ENCODE peak calls at places on chromosome 1, in six cellular contexts. One of them, this sample, is unnamed.

GRCh38 chr1:161730050-161730564 is 8.8 kb downstream of the FCRLB start:
- DNase-seq in lower leg skin: no peak
- DNase-seq in HCT116: no peak
- DNase-seq in activated naive CD4-positive, alpha-beta T cell treated with anti-CD3 and anti-CD28 coated beads, Interleukin-2, amount 50 U/mL, for 16 hours: peak; percentile 25
- DNase-seq in HL-60: no peak
- DNase-seq in naive thymus-derived CD4-positive, alpha-beta T cell: peak; percentile 38
- DNase-seq in this sample: peak; percentile 68

GRCh38 chr1:8283058-8283884 is 34.6 kb upstream of the SLC45A1 start:
- DNase-seq in lower leg skin: no peak
- DNase-seq in HCT116: no peak
- DNase-seq in activated naive CD4-positive, alpha-beta T cell treated with anti-CD3 and anti-CD28 coated beads, Interleukin-2, amount 50 U/mL, for 16 hours: no peak
- DNase-seq in HL-60: peak; percentile 27
- DNase-seq in naive thymus-derived CD4-positive, alpha-beta T cell: no peak
- DNase-seq in this sample: no peak

GRCh38 chr1:66758247-66758755 is 6.0 kb downstream of the DYNLT5 start:
- DNase-seq in lower leg skin: no peak
- DNase-seq in HCT116: no peak
- DNase-seq in activated naive CD4-positive, alpha-beta T cell treated with anti-CD3 and anti-CD28 coated beads, Interleukin-2, amount 50 U/mL, for 16 hours: no peak
- DNase-seq in HL-60: no peak
- DNase-seq in naive thymus-derived CD4-positive, alpha-beta T cell: no peak
- DNase-seq in this sample: no peak

GRCh38 chr1:162641128-162641527 is 8.9 kb downstream of the DDR2 start:
- DNase-seq in lower leg skin: no peak
- DNase-seq in HCT116: no peak
- DNase-seq in activated naive CD4-positive, alpha-beta T cell treated with anti-CD3 and anti-CD28 coated beads, Interleukin-2, amount 50 U/mL, for 16 hours: no peak
- DNase-seq in HL-60: no peak
- DNase-seq in naive thymus-derived CD4-positive, alpha-beta T cell: no peak
- DNase-seq in this sample: no peak

GRCh38 chr1:183807549-183808168 is 2.7 kb downstream of the RGL1 start:
- DNase-seq in lower leg skin: no peak
- DNase-seq in HCT116: no peak
- DNase-seq in activated naive CD4-positive, alpha-beta T cell treated with anti-CD3 and anti-CD28 coated beads, Interleukin-2, amount 50 U/mL, for 16 hours: no peak
- DNase-seq in HL-60: no peak
- DNase-seq in naive thymus-derived CD4-positive, alpha-beta T cell: no peak
- DNase-seq in this sample: no peak

GRCh38 chr1:116415699-116416533 is 42.9 kb downstream of the ATP1A1 start:
- DNase-seq in lower leg skin: peak; percentile 40
- DNase-seq in HCT116: no peak
- DNase-seq in activated naive CD4-positive, alpha-beta T cell treated with anti-CD3 and anti-CD28 coated beads, Interleukin-2, amount 50 U/mL, for 16 hours: no peak
- DNase-seq in HL-60: no peak
- DNase-seq in naive thymus-derived CD4-positive, alpha-beta T cell: no peak
- DNase-seq in this sample: no peak

GRCh38 chr1:201916649-201917249 is 28.1 kb downstream of the SHISA4 start:
- DNase-seq in lower leg skin: peak; percentile 88
- DNase-seq in HCT116: no peak
- DNase-seq in activated naive CD4-positive, alpha-beta T cell treated with anti-CD3 and anti-CD28 coated beads, Interleukin-2, amount 50 U/mL, for 16 hours: no peak
- DNase-seq in HL-60: no peak
- DNase-seq in naive thymus-derived CD4-positive, alpha-beta T cell: no peak
- DNase-seq in this sample: no peak

GRCh38 chr1:6960291-6960758 is 175.1 kb downstream of the CAMTA1 start:
- DNase-seq in lower leg skin: no peak
- DNase-seq in HCT116: no peak
- DNase-seq in activated naive CD4-positive, alpha-beta T cell treated with anti-CD3 and anti-CD28 coated beads, Interleukin-2, amount 50 U/mL, for 16 hours: no peak
- DNase-seq in HL-60: no peak
- DNase-seq in naive thymus-derived CD4-positive, alpha-beta T cell: no peak
- DNase-seq in this sample: no peak

GRCh38 chr1:12255918-12256317 is 26.1 kb downstream of the VPS13D start:
- DNase-seq in lower leg skin: no peak
- DNase-seq in HCT116: no peak
- DNase-seq in activated naive CD4-positive, alpha-beta T cell treated with anti-CD3 and anti-CD28 coated beads, Interleukin-2, amount 50 U/mL, for 16 hours: no peak
- DNase-seq in HL-60: no peak
- DNase-seq in naive thymus-derived CD4-positive, alpha-beta T cell: no peak
- DNase-seq in this sample: no peak

GRCh38 chr1:223248001-223248786 is 105.1 kb upstream of the TLR5 start:
- DNase-seq in lower leg skin: no peak
- DNase-seq in HCT116: no peak
- DNase-seq in activated naive CD4-positive, alpha-beta T cell treated with anti-CD3 and anti-CD28 coated beads, Interleukin-2, amount 50 U/mL, for 16 hours: no peak
- DNase-seq in HL-60: no peak
- DNase-seq in naive thymus-derived CD4-positive, alpha-beta T cell: no peak
- DNase-seq in this sample: peak; percentile 69

GRCh38 chr1:235366286-235366685 is 941 bp upstream of the TBCE start:
- DNase-seq in lower leg skin: no peak
- DNase-seq in HCT116: no peak
- DNase-seq in activated naive CD4-positive, alpha-beta T cell treated with anti-CD3 and anti-CD28 coated beads, Interleukin-2, amount 50 U/mL, for 16 hours: peak; percentile 29
- DNase-seq in HL-60: no peak
- DNase-seq in naive thymus-derived CD4-positive, alpha-beta T cell: peak; percentile 26
- DNase-seq in this sample: peak; percentile 70

GRCh38 chr1:63368131-63368530 is 704 bp downstream of the ALG6 start:
- DNase-seq in lower leg skin: no peak
- DNase-seq in HCT116: no peak
- DNase-seq in activated naive CD4-positive, alpha-beta T cell treated with anti-CD3 and anti-CD28 coated beads, Interleukin-2, amount 50 U/mL, for 16 hours: no peak
- DNase-seq in HL-60: no peak
- DNase-seq in naive thymus-derived CD4-positive, alpha-beta T cell: no peak
- DNase-seq in this sample: no peak

GRCh38 chr1:12091191-12091590 is 28.1 kb downstream of the TNFRSF8 start:
- DNase-seq in lower leg skin: no peak
- DNase-seq in HCT116: no peak
- DNase-seq in activated naive CD4-positive, alpha-beta T cell treated with anti-CD3 and anti-CD28 coated beads, Interleukin-2, amount 50 U/mL, for 16 hours: no peak
- DNase-seq in HL-60: no peak
- DNase-seq in naive thymus-derived CD4-positive, alpha-beta T cell: no peak
- DNase-seq in this sample: no peak